ENCODE peak calls at places on chromosomes 16 and 17, in four cellular contexts. R, V, G and M are unnamed samples.

GRCh38 chr17:75854881-75855309 is 240 bp downstream of the WBP2 start:
- DNase-seq in V (no peak), G (no peak), R (no peak), M (no peak)

GRCh38 chr16:29154676-29155121 is 169.8 kb downstream of the LAT start:
- DNase-seq in R (no peak), V (no peak), G (peak), M (no peak)

GRCh38 chr16:69376393-69377059 is 9.3 kb downstream of the TERF2 start:
- DNase-seq in G (no peak), R (no peak), V (no peak), M (no peak)

GRCh38 chr16:10994571-10994970 is 50.2 kb downstream of the CLEC16A start:
- DNase-seq in R (no peak), V (no peak), G (no peak), M (no peak)

GRCh38 chr17:70859829-70860228 is 690.5 kb downstream of the KCNJ2 start:
- DNase-seq in V (no peak), G (no peak), R (no peak), M (no peak)

GRCh38 chr16:80274576-80275191 is 266.1 kb upstream of the DYNLRB2 start:
- DNase-seq in G (peak), V (no peak), R (no peak), M (no peak)

GRCh38 chr16:11497329-11497805 is 89.4 kb downstream of the LITAF start:
- DNase-seq in R (peak), V (peak), G (peak), M (peak)

GRCh38 chr17:4492762-4493561 is 5.7 kb upstream of the SPNS2 start:
- DNase-seq in V (peak), R (peak), G (no peak), M (peak)

GRCh38 chr17:40168262-40168832 is 8.9 kb upstream of the RAPGEFL1 start:
- DNase-seq in G (peak), R (peak), V (peak), M (peak)

GRCh38 chr17:45345554-45346254 is 28.9 kb upstream of the MAP3K14 start:
- DNase-seq in V (peak), R (peak), G (peak), M (peak)

GRCh38 chr17:7839199-7839889 is 5.3 kb downstream of the KDM6B start:
- DNase-seq in R (peak), V (no peak), G (no peak), M (no peak)

GRCh38 chr17:16036261-16036660 is 36.6 kb downstream of the TTC19 start:
- DNase-seq in V (no peak), G (no peak), R (no peak), M (no peak)

GRCh38 chr16:80700558-80700957 is 103.8 kb downstream of the CDYL2 start:
- DNase-seq in G (no peak), R (no peak), V (no peak), M (no peak)

GRCh38 chr16:66266436-66267286 is 99.8 kb upstream of the CDH5 start:
- DNase-seq in V (no peak), R (no peak), G (peak), M (no peak)

GRCh38 chr17:58136669-58137279 is 11.4 kb upstream of the OR4D1 start:
- DNase-seq in R (peak), G (no peak), V (peak), M (no peak)
- TF ChIP-seq CTCF in R (peak), G (peak), V (peak), M (peak)

GRCh38 chr16:85718682-85719081 is 29.9 kb upstream of the GINS2 start:
- DNase-seq in G (no peak), V (peak), R (peak), M (no peak)
- TF ChIP-seq CTCF in G (peak), V (peak), R (peak), M (peak)

GRCh38 chr17:18042969-18043368 is 3.8 kb downstream of the GID4 start:
- DNase-seq in V (no peak), R (no peak), G (no peak), M (no peak)

GRCh38 chr17:18044609-18045008 is 5.4 kb downstream of the GID4 start:
- DNase-seq in G (no peak), R (no peak), V (no peak), M (no peak)

GRCh38 chr17:18045691-18046090 is 6.5 kb downstream of the GID4 start:
- DNase-seq in V (no peak), G (no peak), R (no peak), M (no peak)

GRCh38 chr17:18041776-18042175 is 2.6 kb downstream of the GID4 start:
- DNase-seq in V (peak), R (no peak), G (peak), M (no peak)

DNA sequence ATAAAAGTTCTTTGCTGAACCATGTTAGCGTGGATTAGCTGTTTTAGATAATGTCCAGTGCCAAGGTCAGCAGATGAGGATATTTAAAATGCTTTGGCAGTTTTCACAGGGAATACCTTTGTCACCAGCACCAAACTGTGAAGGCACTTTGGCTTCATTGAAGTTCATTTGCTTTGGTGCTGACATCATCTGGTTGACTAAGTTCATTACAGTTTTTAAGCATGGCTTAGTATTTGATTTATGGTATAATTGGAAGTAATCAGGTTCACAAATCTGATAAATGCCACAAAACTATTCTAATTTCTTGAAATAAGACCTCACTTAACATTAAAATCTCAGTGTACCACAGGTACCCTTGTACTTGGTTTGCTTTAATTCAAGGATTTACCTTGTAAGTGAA is 4.3 kb downstream of the GID4 start:
- DNase-seq in V (peak), G (no peak), R (no peak), M (peak)
- TF ChIP-seq CTCF in V (peak), G (peak), R (peak), M (no peak)

GRCh38 chr16:54932737-54933254 is 2.1 kb downstream of the IRX5 start:
- DNase-seq in V (no peak), R (peak), G (no peak), M (no peak)
- TF ChIP-seq CTCF in V (no peak), R (peak), G (peak), M (no peak)

GRCh38 chr16:84749072-84749471 is 49.3 kb downstream of the USP10 start:
- DNase-seq in V (no peak), G (no peak), R (no peak), M (no peak)

GRCh38 chr16:84742561-84743200 is 42.9 kb downstream of the USP10 start:
- DNase-seq in V (no peak), G (no peak), R (no peak), M (no peak)

GRCh38 chr16:84749815-84750214 is 50.0 kb downstream of the USP10 start:
- DNase-seq in R (no peak), V (no peak), G (no peak), M (no peak)

GRCh38 chr16:84746231-84746630 is 46.4 kb downstream of the USP10 start:
- DNase-seq in G (no peak), V (no peak), R (no peak), M (no peak)

DNA sequence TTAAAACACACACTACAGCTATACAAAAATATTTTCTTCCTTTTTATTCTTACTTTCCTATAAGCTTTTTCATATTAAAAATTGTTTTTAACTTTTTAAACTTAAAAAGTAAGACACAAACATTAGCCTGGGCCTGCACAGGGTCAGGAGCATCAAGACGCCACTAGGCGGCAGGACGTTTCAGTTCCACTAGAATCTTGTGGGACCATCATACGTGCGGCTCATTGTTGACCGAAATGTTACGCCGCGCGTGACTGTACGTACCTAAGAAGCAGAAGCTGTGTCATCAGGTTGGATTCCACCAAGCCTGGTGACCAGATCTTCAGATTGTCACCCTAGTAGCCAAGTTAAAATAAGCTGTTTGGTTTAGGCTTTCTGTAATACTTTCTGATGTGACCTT is 47.1 kb downstream of the USP10 start:
- DNase-seq in V (peak), R (peak), G (no peak), M (no peak)
- TF ChIP-seq CTCF in V (peak), R (peak), G (peak), M (no peak)

DNA sequence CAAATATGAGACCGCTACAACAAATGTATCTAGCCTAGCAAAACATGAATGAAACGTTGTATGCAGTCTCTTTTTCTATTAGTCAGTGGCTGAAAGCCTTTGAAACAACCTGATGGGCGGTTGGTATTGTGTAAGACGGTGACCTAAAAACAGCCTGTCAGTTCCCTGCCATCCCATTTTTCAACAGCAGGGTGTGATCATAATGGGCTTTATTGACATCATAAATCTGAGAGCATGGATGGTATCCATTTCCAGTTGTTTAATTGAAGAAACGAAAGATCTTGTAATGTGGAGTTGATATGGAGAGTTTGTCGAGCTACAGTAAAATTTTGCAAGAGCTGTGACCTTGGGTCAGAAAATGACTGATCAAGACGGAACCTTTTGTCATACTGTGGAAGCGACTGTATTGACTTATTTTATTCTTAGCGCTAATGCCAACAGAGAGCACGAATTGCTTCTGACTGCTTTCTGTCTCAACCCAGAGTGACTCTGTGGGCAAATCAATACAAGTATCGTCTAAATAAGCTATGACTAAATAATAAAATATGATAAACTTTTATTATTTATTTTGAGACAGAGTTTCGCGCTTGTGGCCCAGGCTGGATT is 12.3 kb upstream of the MEIOB start:
- DNase-seq in R (peak), G (peak), V (peak), M (peak)
- TF ChIP-seq CTCF in R (peak), G (peak), V (no peak), M (no peak)